ENCODE peak calls at places on chromosomes 3 and 15, in nine cellular contexts. U is SIG-M5; Y is T-cell; D is anterior cingulate cortex; W is activated CD4-positive, CD25-positive, alpha-beta regulatory T cell treated with anti-CD3 and anti-CD28 coated beads, Interleukin-2, amount 50 U/mL, for 72 hours; G is NCI-H1930; B is thyroid gland; Q is stimulated activated CD8-positive, alpha-beta memory T cell treated with anti-CD3 and anti-CD28 coated beads, Interleukin-15, amount 100 ng/mL, for 48 hours; I is sciatic nerve. X is an unnamed sample.
A peak's percentile ranks its signal among the peaks of the same experiment; 100 is the strongest.

GRCh38 chr15:52228928-52229327 is 37.7 kb upstream of the GNB5 start:
- DNase-seq in D (no peak), Q (no peak), Y (no peak), U (no peak), I (no peak), G (no peak), B (peak; percentile 48), W (no peak), X (no peak)

GRCh38 chr15:87080547-87080946 is 1000.9 kb downstream of the AGBL1 start:
- DNase-seq in Y (no peak), U (no peak), Q (no peak), D (no peak), I (no peak), W (no peak), B (no peak), G (no peak), X (no peak)

GRCh38 chr15:63374686-63375520 is 6.7 kb downstream of the CA12 start:
- DNase-seq in B (peak; percentile 81), G (no peak), I (no peak), W (no peak), U (no peak), Q (peak; percentile 32), Y (no peak), D (peak; percentile 49), X (peak; percentile 71)

GRCh38 chr3:184884359-184885017 is 72.5 kb downstream of the VPS8 start:
- DNase-seq in B (no peak), D (no peak), U (no peak), G (no peak), I (no peak), W (no peak), Y (no peak), Q (no peak), X (no peak)

GRCh38 chr3:45320986-45321385 is 67.4 kb upstream of the LARS2 start:
- DNase-seq in D (no peak), I (no peak), Q (no peak), U (no peak), Y (no peak), W (no peak), B (no peak), G (no peak), X (no peak)

GRCh38 chr15:83435202-83435601 is 11.9 kb upstream of the SH3GL3 start:
- DNase-seq in U (no peak), B (no peak), I (no peak), W (no peak), Q (no peak), G (no peak), D (no peak), Y (no peak), X (no peak)

GRCh38 chr15:85542895-85543331 is 162.5 kb downstream of the AKAP13 start:
- DNase-seq in B (no peak), I (no peak), W (no peak), G (peak; percentile 34), U (no peak), D (no peak), Q (no peak), Y (no peak), X (no peak)

GRCh38 chr15:52682776-52683175 is 3.6 kb upstream of the ATOSA start:
- DNase-seq in G (no peak), B (no peak), D (no peak), W (no peak), I (no peak), Q (no peak), Y (no peak), U (no peak), X (no peak)

GRCh38 chr3:160023476-160023875 is 34.8 kb downstream of the IL12A start:
- DNase-seq in U (no peak), G (no peak), D (no peak), W (no peak), Q (no peak), B (no peak), Y (no peak), I (no peak), X (no peak)

GRCh38 chr15:34318277-34319079 is 19.1 kb downstream of the SLC12A6 start:
- DNase-seq in U (no peak), I (no peak), G (no peak), B (peak; percentile 79), W (no peak), D (no peak), Q (no peak), Y (no peak), X (peak; percentile 63)

GRCh38 chr3:51954713-51955112 is 468 bp upstream of the GPR62 start:
- DNase-seq in Q (no peak), B (no peak), W (no peak), G (no peak), Y (no peak), D (no peak), U (no peak), I (no peak), X (no peak)

GRCh38 chr15:92810418-92811138 is 89.5 kb upstream of the CHD2 start:
- DNase-seq in D (peak; percentile 45), Y (no peak), U (no peak), B (peak; percentile 88), G (no peak), I (peak; percentile 88), Q (no peak), W (peak; percentile 46), X (peak; percentile 63)

GRCh38 chr3:159664653-159665052 is 324.0 kb upstream of the IL12A start:
- DNase-seq in D (no peak), B (no peak), W (no peak), G (no peak), U (no peak), I (no peak), Q (no peak), Y (no peak), X (no peak)

GRCh38 chr15:76996526-76997401 is 1.8 kb downstream of the PSTPIP1 start:
- DNase-seq in G (no peak), Y (peak; percentile 42), W (no peak), D (no peak), Q (no peak), B (no peak), U (no peak), I (peak; percentile 64), X (no peak)

GRCh38 chr3:18228060-18228459 is 197.1 kb downstream of the SATB1 start:
- DNase-seq in B (no peak), Y (no peak), D (no peak), U (no peak), G (no peak), I (no peak), W (no peak), Q (no peak), X (no peak)